ENCODE peak calls at places on chromosomes 1 and 21, in seven cellular contexts. D, N, Z, L, P, C and K are unnamed samples.

GRCh38 chr1:73862343-73862742 is 335.6 kb downstream of the LRRIQ3 start:
- DNase-seq in P (no peak), N (no peak), L (no peak), D (no peak), C (no peak), Z (no peak), K (no peak)

GRCh38 chr1:31669433-31669785 is 24.7 kb upstream of the PEF1 start:
- DNase-seq in D (no peak), P (no peak), N (no peak), L (no peak), C (no peak), Z (no peak), K (no peak)

GRCh38 chr1:109089242-109090015 is 1.1 kb upstream of the TMEM167B start:
- DNase-seq in C (no peak), D (peak), N (no peak), L (peak), P (peak), Z (peak), K (no peak)

GRCh38 chr1:117512728-117513321 is 93.0 kb upstream of the TENT5C start:
- DNase-seq in N (no peak), D (peak), P (peak), L (no peak), C (peak), Z (peak), K (no peak)

GRCh38 chr1:181014431-181015257 is 8.0 kb downstream of the STX6 start:
- DNase-seq in P (no peak), Z (no peak), C (no peak), L (no peak), D (no peak), N (no peak), K (no peak)

GRCh38 chr1:173946380-173946921 is 29.3 kb upstream of the SERPINC1 start:
- DNase-seq in P (no peak), Z (no peak), N (no peak), L (no peak), D (no peak), C (no peak), K (no peak)

GRCh38 chr21:42107881-42108553 is 36.9 kb downstream of the UMODL1 start:
- DNase-seq in Z (peak), D (peak), L (peak), N (no peak), P (peak), C (peak), K (no peak)

GRCh38 chr1:15680131-15680530 is 4.0 kb upstream of the PLEKHM2 start:
- DNase-seq in Z (peak), N (peak), L (no peak), C (no peak), P (no peak), D (no peak), K (peak)

GRCh38 chr1:89615676-89616598 is 17.0 kb upstream of the LRRC8C start:
- DNase-seq in Z (no peak), D (peak), P (no peak), N (no peak), C (no peak), L (no peak), K (no peak)

GRCh38 chr1:24830680-24831272 is 85.5 kb downstream of the CLIC4 start:
- DNase-seq in L (no peak), D (peak), C (peak), Z (peak), P (peak), N (no peak), K (peak)

GRCh38 chr1:166485620-166486019 is 318.8 kb upstream of the FAM78B start:
- DNase-seq in P (no peak), Z (no peak), D (no peak), C (no peak), L (no peak), N (no peak), K (no peak)

GRCh38 chr21:42575111-42575510 is 61.5 kb downstream of the SLC37A1 start:
- DNase-seq in P (no peak), Z (no peak), D (no peak), L (no peak), N (no peak), C (no peak), K (no peak)

GRCh38 chr1:44677201-44677520 is 2.6 kb downstream of the ARMH1 start:
- DNase-seq in C (no peak), D (peak), N (peak), Z (peak), L (no peak), P (peak), K (no peak)

GRCh38 chr1:40746344-40747090 is 37.1 kb upstream of the KCNQ4 start:
- DNase-seq in L (no peak), N (no peak), Z (no peak), C (no peak), D (no peak), P (no peak), K (no peak)

GRCh38 chr1:168083456-168084325 is 53.0 kb downstream of the GPR161 start:
- DNase-seq in P (no peak), C (no peak), D (no peak), Z (no peak), N (no peak), L (no peak), K (no peak)

GRCh38 chr1:35447278-35447677 is 109.9 kb downstream of the KIAA0319L start:
- DNase-seq in P (no peak), N (no peak), Z (no peak), C (no peak), D (no peak), L (no peak), K (no peak)

GRCh38 chr1:22643381-22643780 is at the start of gene C1QC:
- DNase-seq in D (no peak), C (no peak), N (no peak), P (peak), L (no peak), Z (no peak), K (no peak)

GRCh38 chr1:232481091-232481490 is 148.8 kb downstream of the SIPA1L2 start:
- DNase-seq in C (no peak), P (no peak), L (no peak), N (peak), Z (no peak), D (no peak), K (no peak)

GRCh38 chr1:17611991-17612390 is 72.5 kb downstream of the ARHGEF10L start:
- DNase-seq in C (no peak), N (no peak), D (no peak), P (no peak), L (no peak), Z (peak), K (no peak)

GRCh38 chr1:155176544-155177071 is 3.0 kb downstream of the TRIM46 start:
- DNase-seq in L (peak), D (peak), N (peak), C (peak), P (peak), Z (peak), K (no peak)